ENCODE peak calls at places on chromosomes 1 and 21, in eight cellular contexts. One of them, this sample, is unnamed.

GRCh38 chr1:2545754-2546514 is 10.2 kb upstream of the TNFRSF14 start:
- DNase-seq in osteocyte: no peak
- DNase-seq in endothelial cell of umbilical vein: peak; percentile 84
- DNase-seq in effector memory CD4-positive, alpha-beta T cell: peak; percentile 85
- DNase-seq in RCC 7860: peak; percentile 54
- DNase-seq in GOT3: no peak
- DNase-seq in stimulated activated CD8-positive, alpha-beta memory T cell treated with anti-CD3 and anti-CD28 coated beads, Interleukin-15, amount 100 ng/mL, for 1 hour: peak; percentile 82
- DNase-seq in stimulated activated naive CD8-positive, alpha-beta T cell treated with anti-CD3 and anti-CD28 coated beads, Interleukin-15, Interleukin-2, amounts not matched to agents 100 U/mL and 50 U/mL, for 24 hours: peak; percentile 90
- DNase-seq in this sample: peak; percentile 94

GRCh38 chr1:3955196-3955772 is 55.2 kb upstream of the C1orf174 start:
- DNase-seq in RCC 7860: no peak
- DNase-seq in GOT3: no peak
- DNase-seq in endothelial cell of umbilical vein: no peak
- DNase-seq in effector memory CD4-positive, alpha-beta T cell: no peak
- DNase-seq in stimulated activated CD8-positive, alpha-beta memory T cell treated with anti-CD3 and anti-CD28 coated beads, Interleukin-15, amount 100 ng/mL, for 1 hour: no peak
- DNase-seq in stimulated activated naive CD8-positive, alpha-beta T cell treated with anti-CD3 and anti-CD28 coated beads, Interleukin-15, Interleukin-2, amounts not matched to agents 100 U/mL and 50 U/mL, for 24 hours: no peak
- DNase-seq in osteocyte: no peak
- DNase-seq in this sample: no peak

GRCh38 chr1:16153999-16154673 is 1.7 kb downstream of the EPHA2 start:
- DNase-seq in effector memory CD4-positive, alpha-beta T cell: no peak
- DNase-seq in stimulated activated naive CD8-positive, alpha-beta T cell treated with anti-CD3 and anti-CD28 coated beads, Interleukin-15, Interleukin-2, amounts not matched to agents 100 U/mL and 50 U/mL, for 24 hours: no peak
- DNase-seq in endothelial cell of umbilical vein: no peak
- DNase-seq in RCC 7860: no peak
- DNase-seq in osteocyte: no peak
- DNase-seq in stimulated activated CD8-positive, alpha-beta memory T cell treated with anti-CD3 and anti-CD28 coated beads, Interleukin-15, amount 100 ng/mL, for 1 hour: no peak
- DNase-seq in GOT3: no peak
- DNase-seq in this sample: no peak

GRCh38 chr1:91884459-91885290 is 1.3 kb downstream of the TGFBR3 start:
- DNase-seq in RCC 7860: no peak
- DNase-seq in endothelial cell of umbilical vein: peak; percentile 70
- DNase-seq in GOT3: no peak
- DNase-seq in effector memory CD4-positive, alpha-beta T cell: no peak
- DNase-seq in osteocyte: no peak
- DNase-seq in stimulated activated naive CD8-positive, alpha-beta T cell treated with anti-CD3 and anti-CD28 coated beads, Interleukin-15, Interleukin-2, amounts not matched to agents 100 U/mL and 50 U/mL, for 24 hours: peak; percentile 45
- DNase-seq in stimulated activated CD8-positive, alpha-beta memory T cell treated with anti-CD3 and anti-CD28 coated beads, Interleukin-15, amount 100 ng/mL, for 1 hour: no peak
- DNase-seq in this sample: peak; percentile 49

GRCh38 chr1:31181515-31182343 is 58.0 kb downstream of the NKAIN1 start:
- DNase-seq in osteocyte: no peak
- DNase-seq in stimulated activated naive CD8-positive, alpha-beta T cell treated with anti-CD3 and anti-CD28 coated beads, Interleukin-15, Interleukin-2, amounts not matched to agents 100 U/mL and 50 U/mL, for 24 hours: peak; percentile 69
- DNase-seq in endothelial cell of umbilical vein: peak; percentile 42
- DNase-seq in RCC 7860: peak; percentile 13
- DNase-seq in GOT3: no peak
- DNase-seq in effector memory CD4-positive, alpha-beta T cell: no peak
- DNase-seq in stimulated activated CD8-positive, alpha-beta memory T cell treated with anti-CD3 and anti-CD28 coated beads, Interleukin-15, amount 100 ng/mL, for 1 hour: no peak
- DNase-seq in this sample: peak; percentile 37

GRCh38 chr1:161921491-161921890 is 102.2 kb downstream of the OLFML2B start:
- DNase-seq in stimulated activated naive CD8-positive, alpha-beta T cell treated with anti-CD3 and anti-CD28 coated beads, Interleukin-15, Interleukin-2, amounts not matched to agents 100 U/mL and 50 U/mL, for 24 hours: no peak
- DNase-seq in osteocyte: no peak
- DNase-seq in effector memory CD4-positive, alpha-beta T cell: no peak
- DNase-seq in RCC 7860: no peak
- DNase-seq in endothelial cell of umbilical vein: no peak
- DNase-seq in stimulated activated CD8-positive, alpha-beta memory T cell treated with anti-CD3 and anti-CD28 coated beads, Interleukin-15, amount 100 ng/mL, for 1 hour: no peak
- DNase-seq in GOT3: no peak
- DNase-seq in this sample: no peak

GRCh38 chr1:172650474-172651193 is 8.3 kb upstream of the FASLG start:
- DNase-seq in effector memory CD4-positive, alpha-beta T cell: no peak
- DNase-seq in GOT3: no peak
- DNase-seq in stimulated activated CD8-positive, alpha-beta memory T cell treated with anti-CD3 and anti-CD28 coated beads, Interleukin-15, amount 100 ng/mL, for 1 hour: no peak
- DNase-seq in RCC 7860: no peak
- DNase-seq in stimulated activated naive CD8-positive, alpha-beta T cell treated with anti-CD3 and anti-CD28 coated beads, Interleukin-15, Interleukin-2, amounts not matched to agents 100 U/mL and 50 U/mL, for 24 hours: no peak
- DNase-seq in endothelial cell of umbilical vein: no peak
- DNase-seq in osteocyte: no peak
- DNase-seq in this sample: no peak

GRCh38 chr21:41564871-41565281 is 56.9 kb upstream of the TMPRSS2 start:
- DNase-seq in endothelial cell of umbilical vein: peak; percentile 4
- DNase-seq in effector memory CD4-positive, alpha-beta T cell: no peak
- DNase-seq in stimulated activated naive CD8-positive, alpha-beta T cell treated with anti-CD3 and anti-CD28 coated beads, Interleukin-15, Interleukin-2, amounts not matched to agents 100 U/mL and 50 U/mL, for 24 hours: no peak
- DNase-seq in RCC 7860: no peak
- DNase-seq in osteocyte: no peak
- DNase-seq in stimulated activated CD8-positive, alpha-beta memory T cell treated with anti-CD3 and anti-CD28 coated beads, Interleukin-15, amount 100 ng/mL, for 1 hour: no peak
- DNase-seq in GOT3: no peak
- DNase-seq in this sample: peak; percentile 78

GRCh38 chr1:99963041-99963795 is 6.6 kb upstream of the SLC35A3 start:
- DNase-seq in stimulated activated CD8-positive, alpha-beta memory T cell treated with anti-CD3 and anti-CD28 coated beads, Interleukin-15, amount 100 ng/mL, for 1 hour: no peak
- DNase-seq in effector memory CD4-positive, alpha-beta T cell: no peak
- DNase-seq in GOT3: no peak
- DNase-seq in RCC 7860: peak; percentile 43
- DNase-seq in endothelial cell of umbilical vein: peak; percentile 47
- DNase-seq in osteocyte: no peak
- DNase-seq in stimulated activated naive CD8-positive, alpha-beta T cell treated with anti-CD3 and anti-CD28 coated beads, Interleukin-15, Interleukin-2, amounts not matched to agents 100 U/mL and 50 U/mL, for 24 hours: no peak
- DNase-seq in this sample: peak; percentile 62

GRCh38 chr1:233544304-233544703 is 69.6 kb upstream of the KCNK1 start:
- DNase-seq in GOT3: no peak
- DNase-seq in osteocyte: no peak
- DNase-seq in RCC 7860: no peak
- DNase-seq in effector memory CD4-positive, alpha-beta T cell: no peak
- DNase-seq in stimulated activated naive CD8-positive, alpha-beta T cell treated with anti-CD3 and anti-CD28 coated beads, Interleukin-15, Interleukin-2, amounts not matched to agents 100 U/mL and 50 U/mL, for 24 hours: no peak
- DNase-seq in endothelial cell of umbilical vein: no peak
- DNase-seq in stimulated activated CD8-positive, alpha-beta memory T cell treated with anti-CD3 and anti-CD28 coated beads, Interleukin-15, amount 100 ng/mL, for 1 hour: no peak
- DNase-seq in this sample: no peak

GRCh38 chr1:25737151-25737550 is 62.8 kb upstream of the SELENON start:
- DNase-seq in osteocyte: no peak
- DNase-seq in effector memory CD4-positive, alpha-beta T cell: no peak
- DNase-seq in stimulated activated naive CD8-positive, alpha-beta T cell treated with anti-CD3 and anti-CD28 coated beads, Interleukin-15, Interleukin-2, amounts not matched to agents 100 U/mL and 50 U/mL, for 24 hours: no peak
- DNase-seq in stimulated activated CD8-positive, alpha-beta memory T cell treated with anti-CD3 and anti-CD28 coated beads, Interleukin-15, amount 100 ng/mL, for 1 hour: no peak
- DNase-seq in RCC 7860: peak; percentile 63
- DNase-seq in endothelial cell of umbilical vein: peak; percentile 40
- DNase-seq in GOT3: no peak
- DNase-seq in this sample: peak; percentile 27

GRCh38 chr1:52167014-52167753 is 25.3 kb downstream of the ZFYVE9 start:
- DNase-seq in effector memory CD4-positive, alpha-beta T cell: no peak
- DNase-seq in RCC 7860: no peak
- DNase-seq in stimulated activated naive CD8-positive, alpha-beta T cell treated with anti-CD3 and anti-CD28 coated beads, Interleukin-15, Interleukin-2, amounts not matched to agents 100 U/mL and 50 U/mL, for 24 hours: no peak
- DNase-seq in stimulated activated CD8-positive, alpha-beta memory T cell treated with anti-CD3 and anti-CD28 coated beads, Interleukin-15, amount 100 ng/mL, for 1 hour: no peak
- DNase-seq in GOT3: no peak
- DNase-seq in endothelial cell of umbilical vein: no peak
- DNase-seq in osteocyte: no peak
- DNase-seq in this sample: no peak

GRCh38 chr1:163069142-163069541 is at the start of gene RGS4:
- DNase-seq in endothelial cell of umbilical vein: peak; percentile 94
- DNase-seq in effector memory CD4-positive, alpha-beta T cell: no peak
- DNase-seq in osteocyte: peak; percentile 93
- DNase-seq in GOT3: peak; percentile 50
- DNase-seq in stimulated activated naive CD8-positive, alpha-beta T cell treated with anti-CD3 and anti-CD28 coated beads, Interleukin-15, Interleukin-2, amounts not matched to agents 100 U/mL and 50 U/mL, for 24 hours: no peak
- DNase-seq in stimulated activated CD8-positive, alpha-beta memory T cell treated with anti-CD3 and anti-CD28 coated beads, Interleukin-15, amount 100 ng/mL, for 1 hour: no peak
- DNase-seq in RCC 7860: peak; percentile 69
- DNase-seq in this sample: no peak

GRCh38 chr1:71737768-71738167 is 544.6 kb downstream of the NEGR1 start:
- DNase-seq in effector memory CD4-positive, alpha-beta T cell: no peak
- DNase-seq in RCC 7860: no peak
- DNase-seq in stimulated activated CD8-positive, alpha-beta memory T cell treated with anti-CD3 and anti-CD28 coated beads, Interleukin-15, amount 100 ng/mL, for 1 hour: no peak
- DNase-seq in osteocyte: no peak
- DNase-seq in GOT3: no peak
- DNase-seq in endothelial cell of umbilical vein: no peak
- DNase-seq in stimulated activated naive CD8-positive, alpha-beta T cell treated with anti-CD3 and anti-CD28 coated beads, Interleukin-15, Interleukin-2, amounts not matched to agents 100 U/mL and 50 U/mL, for 24 hours: no peak
- DNase-seq in this sample: no peak

This sample was measured in dermis microvascular lymphatic vessel endothelial cell.